ENCODE peak calls at places on chromosomes 1 and 21, in five cellular contexts. Y is GM10248, J is body of pancreas, L is GM06990, O is activated B cell treated with CpG ODN at 0.5 μM for 24 hours. F is an unnamed sample.

GRCh38 chr1:92479587-92479986 is 7.1 kb downstream of the GFI1 start:
- DNase-seq in Y (no peak), J (no peak), L (no peak), O (no peak), F (no peak)

GRCh38 chr1:94270801-94271203 is 33.4 kb upstream of the ARHGAP29 start:
- DNase-seq in Y (no peak), J (no peak), L (no peak), O (no peak), F (no peak)

GRCh38 chr21:28936721-28937120 is 56.0 kb downstream of the LTN1 start:
- DNase-seq in Y (no peak), J (no peak), L (no peak), O (no peak), F (no peak)

GRCh38 chr21:41112740-41113692 is 54.9 kb upstream of the BACE2 start:
- DNase-seq in Y (no peak), J (no peak), L (no peak), O (no peak), F (no peak)

GRCh38 chr1:32754282-32755097 is 51.9 kb upstream of the SYNC start:
- DNase-seq in Y (peak), J (peak), L (no peak), O (no peak), F (peak)

GRCh38 chr1:12132078-12132477 is 34.7 kb upstream of the TNFRSF1B start:
- DNase-seq in Y (no peak), J (no peak), L (no peak), O (no peak), F (peak)

GRCh38 chr1:234065794-234066447 is 161.4 kb downstream of the SLC35F3 start:
- DNase-seq in Y (peak), J (peak), L (peak), O (peak), F (peak)

GRCh38 chr1:37410080-37410479 is 64.3 kb upstream of the ZC3H12A start:
- DNase-seq in Y (no peak), J (no peak), L (no peak), O (no peak), F (no peak)

GRCh38 chr1:82227286-82227685 is 426.6 kb downstream of the ADGRL2 start:
- DNase-seq in Y (no peak), J (no peak), L (no peak), O (no peak), F (no peak)

GRCh38 chr1:158654079-158654478 is 32.4 kb downstream of the SPTA1 start:
- DNase-seq in Y (no peak), J (no peak), L (no peak), O (no peak), F (no peak)

GRCh38 chr1:41414716-41415306 is 53.6 kb downstream of the FOXO6 start:
- DNase-seq in Y (no peak), J (no peak), L (no peak), O (no peak), F (no peak)

GRCh38 chr1:9586147-9586766 is 2.5 kb upstream of the TMEM201 start:
- DNase-seq in Y (no peak), J (no peak), L (no peak), O (no peak), F (no peak)

GRCh38 chr1:5744342-5744741 is 247.9 kb downstream of the NPHP4 start:
- DNase-seq in Y (no peak), J (no peak), L (no peak), O (no peak), F (no peak)

GRCh38 chr21:32457360-32457840 is 44.9 kb downstream of the EVA1C start:
- DNase-seq in Y (no peak), J (peak), L (no peak), O (no peak), F (peak)

GRCh38 chr1:246037832-246038231 is 469.2 kb downstream of the SMYD3 start:
- DNase-seq in Y (no peak), J (no peak), L (no peak), O (no peak), F (no peak)

GRCh38 chr1:87866416-87866815 is 537.7 kb downstream of the LMO4 start:
- DNase-seq in Y (no peak), J (no peak), L (no peak), O (no peak), F (no peak)

GRCh38 chr1:212718499-212718898 is 18.9 kb upstream of the BATF3 start:
- DNase-seq in Y (no peak), J (no peak), L (no peak), O (no peak), F (no peak)

GRCh38 chr1:42348498-42348897 is 13.5 kb upstream of the FOXJ3 start:
- DNase-seq in Y (no peak), J (no peak), L (no peak), O (no peak), F (no peak)

GRCh38 chr1:36464605-36465393 is 615 bp upstream of the MRPS15 start:
- DNase-seq in Y (no peak), J (no peak), L (no peak), O (no peak), F (no peak)

GRCh38 chr1:158095737-158096335 is 84.9 kb upstream of the CD1D start:
- DNase-seq in Y (peak), J (no peak), L (no peak), O (no peak), F (peak)

GRCh38 chr1:86703696-86704455 is 500 bp upstream of the SH3GLB1 start:
- DNase-seq in Y (peak), J (no peak), L (no peak), O (no peak), F (no peak)

GRCh38 chr1:239654998-239655397 is 268.6 kb downstream of the CHRM3 start:
- DNase-seq in Y (no peak), J (no peak), L (no peak), O (no peak), F (no peak)

GRCh38 chr1:197920345-197921117 is 3.4 kb downstream of the LHX9 start:
- DNase-seq in Y (no peak), J (no peak), L (no peak), O (no peak), F (no peak)

GRCh38 chr1:215406927-215407326 is 160.2 kb upstream of the KCTD3 start:
- DNase-seq in Y (no peak), J (no peak), L (no peak), O (no peak), F (no peak)

GRCh38 chr1:99481391-99481996 is 164.4 kb upstream of the PALMD start:
- DNase-seq in Y (no peak), J (peak), L (peak), O (no peak), F (peak)

GRCh38 chr1:73813726-73814125 is 384.2 kb downstream of the LRRIQ3 start:
- DNase-seq in Y (no peak), J (no peak), L (no peak), O (no peak), F (no peak)

GRCh38 chr1:93615201-93616150 is 66.2 kb downstream of the BCAR3 start:
- DNase-seq in Y (peak), J (no peak), L (peak), O (no peak), F (peak)

DNA sequence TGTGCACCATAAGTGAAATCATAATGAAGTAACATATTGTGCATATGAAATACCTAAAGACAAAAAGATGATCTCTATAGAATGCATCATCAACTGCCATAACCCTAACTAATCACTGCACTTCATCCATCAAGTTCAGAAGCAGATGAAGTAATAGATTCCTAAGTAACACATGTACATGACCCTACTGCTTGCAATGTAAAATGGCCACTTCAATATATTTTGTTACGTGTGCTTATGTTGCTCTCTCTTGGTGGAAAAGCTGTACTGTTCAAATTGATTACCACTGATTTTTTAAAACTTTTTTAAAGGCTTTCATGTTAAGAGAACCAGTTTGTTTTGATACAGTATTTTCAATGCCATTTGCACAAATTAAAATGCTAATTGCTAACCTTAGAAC is 141.8 kb downstream of the TTLL7 start:
- DNase-seq in Y (no peak), J (no peak), L (no peak), O (no peak), F (no peak)
- TF ChIP-seq CTCF in Y (peak), J (peak), L (peak), O (no peak), F (no peak)

GRCh38 chr1:228698017-228698329 is 37.3 kb upstream of the RHOU start:
- DNase-seq in Y (no peak), J (no peak), L (no peak), O (no peak), F (no peak)
- TF ChIP-seq CTCF in Y (no peak), J (no peak), L (no peak), O (no peak), F (no peak)

GRCh38 chr1:24859063-24860010 is 70.7 kb downstream of the RUNX3 start:
- DNase-seq in Y (no peak), J (no peak), L (no peak), O (no peak), F (no peak)

GRCh38 chr1:24855474-24855873 is 74.6 kb downstream of the RUNX3 start:
- DNase-seq in Y (no peak), J (no peak), L (no peak), O (no peak), F (no peak)

GRCh38 chr1:24858277-24858676 is 71.8 kb downstream of the RUNX3 start:
- DNase-seq in Y (no peak), J (no peak), L (no peak), O (no peak), F (no peak)

GRCh38 chr1:24856787-24857527 is 73.1 kb downstream of the RUNX3 start:
- DNase-seq in Y (no peak), J (no peak), L (no peak), O (no peak), F (no peak)

GRCh38 chr1:24857528-24858133 is 72.4 kb downstream of the RUNX3 start:
- DNase-seq in Y (no peak), J (no peak), L (no peak), O (no peak), F (no peak)
- TF ChIP-seq CTCF in Y (no peak), J (no peak), L (no peak), O (no peak), F (no peak)

GRCh38 chr1:83588140-83588539 is 410.8 kb downstream of the TTLL7 start:
- DNase-seq in Y (no peak), J (no peak), L (no peak), O (no peak), F (no peak)

GRCh38 chr1:83581747-83582146 is 417.2 kb downstream of the TTLL7 start:
- DNase-seq in Y (no peak), J (no peak), L (no peak), O (no peak), F (no peak)

GRCh38 chr1:83583351-83584014 is 415.4 kb downstream of the TTLL7 start:
- DNase-seq in Y (no peak), J (no peak), L (peak), O (no peak), F (peak)
- TF ChIP-seq CTCF in Y (peak), J (peak), L (peak), O (no peak), F (no peak)

GRCh38 chr1:204123376-204123775 is 28.5 kb downstream of the ETNK2 start:
- DNase-seq in Y (no peak), J (no peak), L (no peak), O (no peak), F (no peak)
- TF ChIP-seq CTCF in Y (no peak), J (peak), L (peak), O (no peak), F (no peak)

GRCh38 chr1:2046225-2046917 is 3.8 kb upstream of the PRKCZ start:
- DNase-seq in Y (peak), J (peak), L (peak), O (peak), F (peak)
- TF ChIP-seq CTCF in Y (peak), J (peak), L (peak), O (no peak), F (peak)

GRCh38 chr1:100832676-100833469 is 61.8 kb downstream of the EXTL2 start:
- DNase-seq in Y (no peak), J (no peak), L (no peak), O (no peak), F (no peak)

GRCh38 chr1:100835866-100836842 is 58.5 kb downstream of the EXTL2 start:
- DNase-seq in Y (no peak), J (no peak), L (no peak), O (no peak), F (no peak)

DNA sequence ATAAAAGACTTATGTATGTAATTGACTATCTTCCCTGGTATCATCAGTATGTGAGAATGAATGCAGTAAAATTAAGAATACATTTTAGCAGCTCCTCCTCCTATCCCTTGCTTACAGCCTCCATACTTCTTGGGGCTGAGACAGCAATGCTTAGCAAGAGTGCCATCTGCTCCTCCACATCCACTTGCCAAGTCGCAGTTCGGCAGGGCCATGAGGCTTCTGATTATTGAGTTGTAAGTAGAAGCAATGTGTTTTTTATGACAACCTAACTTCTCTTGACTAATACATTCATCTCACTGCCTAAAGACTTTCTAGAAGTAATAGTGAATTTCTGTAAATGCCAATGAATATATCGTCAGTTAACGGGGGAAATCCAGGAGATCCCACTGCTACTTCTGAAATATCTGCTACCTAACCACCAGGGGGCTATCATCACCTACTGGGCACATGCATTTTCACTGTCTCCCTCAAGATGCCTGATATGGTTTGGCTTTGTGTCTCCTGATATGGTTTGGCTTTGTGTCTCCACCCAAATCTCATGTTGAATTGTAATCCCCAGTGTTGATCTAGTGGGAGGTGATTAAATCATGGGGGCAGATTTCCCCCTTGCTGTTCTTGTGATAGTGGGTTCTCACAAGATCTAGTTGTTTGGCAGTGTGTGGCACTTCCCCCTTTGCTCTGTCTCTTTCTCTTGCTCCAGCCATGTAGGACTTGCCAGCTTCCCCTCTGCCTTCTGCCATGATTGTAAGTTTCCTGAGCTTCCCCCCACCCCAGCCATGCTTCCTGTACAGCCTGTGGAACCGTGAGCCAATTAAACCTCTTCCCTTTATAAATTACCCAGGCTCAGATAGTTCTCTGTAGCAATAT is 59.6 kb downstream of the EXTL2 start:
- DNase-seq in Y (peak), J (no peak), L (no peak), O (no peak), F (peak)
- TF ChIP-seq CTCF in Y (peak), J (peak), L (peak), O (no peak), F (peak)

GRCh38 chr21:44989943-44990780 is 50.3 kb downstream of the SLX9 start:
- DNase-seq in Y (no peak), J (no peak), L (no peak), O (no peak), F (no peak)

GRCh38 chr21:44990921-44991320 is 51.1 kb downstream of the SLX9 start:
- DNase-seq in Y (no peak), J (no peak), L (no peak), O (no peak), F (no peak)

GRCh38 chr21:44992608-44993031 is 52.8 kb downstream of the SLX9 start:
- DNase-seq in Y (no peak), J (no peak), L (no peak), O (no peak), F (no peak)

GRCh38 chr21:44993321-44994015 is 53.6 kb downstream of the SLX9 start:
- DNase-seq in Y (no peak), J (no peak), L (no peak), O (no peak), F (no peak)

DNA sequence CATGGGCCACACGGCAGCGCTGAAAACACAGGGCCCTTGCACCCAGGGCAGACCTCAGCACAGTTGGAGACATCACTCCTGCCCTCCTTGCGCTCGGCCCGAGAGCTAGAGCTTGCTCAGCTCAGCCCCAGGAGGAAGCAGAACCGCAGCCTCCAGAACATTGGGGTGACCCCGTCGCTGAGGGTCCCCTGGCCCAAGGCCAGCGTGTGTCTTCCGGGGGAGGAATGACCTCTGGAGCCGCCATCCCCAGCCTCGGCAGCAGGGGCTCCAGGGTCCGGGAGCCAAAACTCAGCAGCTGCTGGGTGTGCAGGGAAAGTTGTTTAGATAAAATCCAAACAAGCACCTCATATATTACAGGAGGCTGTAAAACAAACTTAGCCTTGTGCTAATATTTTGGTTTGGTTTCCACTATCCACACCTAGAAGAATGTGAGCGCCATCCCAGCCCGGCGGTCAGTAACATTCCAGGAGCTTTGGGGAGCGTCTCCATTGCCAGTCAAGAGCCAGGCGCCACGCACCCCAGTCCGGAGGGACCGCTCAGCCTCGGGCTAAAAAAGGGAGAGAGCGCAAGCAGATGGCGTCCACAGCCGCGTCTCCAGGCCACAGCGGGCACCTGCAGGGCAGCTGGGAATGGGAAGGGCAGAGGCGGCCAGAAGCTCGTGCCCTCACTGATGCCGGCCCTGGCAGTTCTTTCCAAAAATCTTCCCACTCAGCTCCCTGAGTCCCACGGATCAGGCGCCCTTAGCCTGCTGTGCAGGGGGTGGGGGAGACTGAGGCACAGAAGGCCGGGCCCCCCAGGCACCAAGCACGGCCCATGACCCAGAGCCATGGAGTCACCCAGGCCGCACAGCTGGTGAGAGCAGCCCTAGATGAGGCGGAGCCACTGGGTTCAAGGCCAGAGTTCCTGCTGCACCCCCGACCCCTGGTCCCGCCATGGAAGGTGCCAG is 52.0 kb downstream of the SLX9 start:
- DNase-seq in Y (no peak), J (no peak), L (no peak), O (no peak), F (no peak)
- TF ChIP-seq CTCF in Y (no peak), J (no peak), L (no peak), O (no peak), F (no peak)